ENCODE peak calls at places on chromosome 1, in seven cellular contexts. X, Y, S, V, P, T and N are unnamed samples.

GRCh38 chr1:209662879-209663327 is 10.7 kb upstream of the LAMB3 start:
- DNase-seq in P (no peak), Y (no peak), V (no peak), S (no peak), T (no peak), X (no peak), N (no peak)

GRCh38 chr1:31782766-31783410 is 18.7 kb upstream of the ADGRB2 start:
- DNase-seq in X (no peak), V (no peak), S (no peak), Y (no peak), T (no peak), P (no peak), N (peak)

GRCh38 chr1:17010601-17011438 is 908 bp downstream of the ATP13A2 start:
- DNase-seq in X (peak), T (no peak), S (no peak), P (peak), Y (no peak), V (no peak), N (no peak)

GRCh38 chr1:44707112-44707881 is 23.7 kb downstream of the RNU5D-1 start:
- DNase-seq in T (no peak), Y (no peak), P (no peak), V (no peak), X (peak), S (no peak), N (no peak)

GRCh38 chr1:94109478-94109877 is 11.5 kb downstream of the ABCA4 start:
- DNase-seq in V (no peak), S (no peak), X (no peak), Y (no peak), T (no peak), P (no peak), N (no peak)

GRCh38 chr1:44293761-44294315 is 61.2 kb downstream of the ERI3 start:
- DNase-seq in T (no peak), Y (no peak), S (no peak), X (no peak), P (no peak), V (no peak), N (no peak)

GRCh38 chr1:157377216-157377821 is 175.0 kb downstream of the FCRL5 start:
- DNase-seq in S (peak), T (peak), X (peak), P (no peak), V (no peak), Y (no peak), N (no peak)

GRCh38 chr1:72433591-72433990 is 151.3 kb upstream of the NEGR1 start:
- DNase-seq in S (no peak), Y (no peak), P (no peak), V (no peak), T (no peak), X (no peak), N (no peak)